ENCODE peak calls at places on chromosomes 11 and 22, in eight cellular contexts. S is epithelial cell of proximal tubule, C is foreskin fibroblast, H is A549, G is iris pigment epithelial cell, W is SK-N-SH, B is activated T-cell treated with anti-CD3 and anti-CD28 coated beads for 1 hour, X is coronary artery. L is an unnamed sample.

GRCh38 chr11:2140411-2141400 is 1.5 kb upstream of the IGF2 start:
- DNase-seq in S (no peak), C (peak), H (no peak), G (no peak), W (no peak), B (no peak), X (no peak), L (no peak)

GRCh38 chr11:12395333-12395732 is 18.0 kb downstream of the PARVA start:
- DNase-seq in S (no peak), C (no peak), H (no peak), G (no peak), W (no peak), B (no peak), X (no peak), L (no peak)

GRCh38 chr11:119872911-119873310 is 143.9 kb upstream of the NECTIN1 start:
- DNase-seq in S (no peak), C (no peak), H (no peak), G (no peak), W (peak), B (no peak), X (no peak), L (no peak)

GRCh38 chr22:24335529-24335928 is 64.9 kb downstream of the SPECC1L start:
- DNase-seq in S (no peak), C (no peak), H (no peak), G (no peak), W (no peak), B (no peak), X (no peak), L (no peak)

GRCh38 chr11:109956124-109956793 is 136.9 kb upstream of the ZC3H12C start:
- DNase-seq in S (no peak), C (no peak), H (no peak), G (no peak), W (no peak), B (no peak), X (no peak), L (no peak)

GRCh38 chr11:66313321-66314185 is 3.3 kb downstream of the CD248 start:
- DNase-seq in S (no peak), C (peak), H (no peak), G (peak), W (peak), B (no peak), X (peak), L (no peak)

GRCh38 chr11:86069408-86070086 is 663 bp upstream of the PICALM start:
- DNase-seq in S (peak), C (peak), H (peak), G (peak), W (peak), B (no peak), X (peak), L (no peak)

GRCh38 chr22:46748948-46749681 is 11.1 kb upstream of the CERK start:
- DNase-seq in S (no peak), C (peak), H (no peak), G (peak), W (no peak), B (peak), X (no peak), L (peak)

GRCh38 chr22:29011200-29011867 is 50.3 kb downstream of the C22orf31 start:
- DNase-seq in S (no peak), C (no peak), H (no peak), G (no peak), W (no peak), B (no peak), X (no peak), L (no peak)

GRCh38 chr11:1656061-1656441 is 26.5 kb downstream of the KRTAP5-5 start:
- DNase-seq in S (no peak), C (no peak), H (no peak), G (no peak), W (no peak), B (no peak), X (no peak), L (no peak)

GRCh38 chr11:121391914-121392313 is 60.2 kb upstream of the SORL1 start:
- DNase-seq in S (no peak), C (no peak), H (peak), G (no peak), W (no peak), B (no peak), X (no peak), L (no peak)

GRCh38 chr11:16577490-16577889 is 161.0 kb upstream of the C11orf58 start:
- DNase-seq in S (no peak), C (no peak), H (no peak), G (no peak), W (no peak), B (no peak), X (no peak), L (no peak)

GRCh38 chr11:91194551-91194950 is 971.7 kb upstream of the CHORDC1 start:
- DNase-seq in S (no peak), C (no peak), H (no peak), G (no peak), W (no peak), B (no peak), X (no peak), L (no peak)

GRCh38 chr11:35327829-35328228 is 91.5 kb downstream of the SLC1A2 start:
- DNase-seq in S (no peak), C (no peak), H (no peak), G (no peak), W (no peak), B (no peak), X (no peak), L (no peak)

L was measured in effector CD8-positive, alpha-beta T cell.